ENCODE peak calls at places on chromosomes 12 and 14, in seven cellular contexts. Y is tibial nerve, O is ACHN, G is myocyte, F is NCI-H1417, E is NCI-H2029 treated with DMSO at 0.1 percent for 48 hours, Q is body of pancreas. U is an unnamed sample.
A peak's percentile ranks its signal among the peaks of the same experiment; 100 is the strongest.

GRCh38 chr12:113070117-113070906 is 13.8 kb downstream of the DTX1 start:
- DNase-seq in Y (no peak), O (no peak), G (no peak), F (no peak), E (no peak), Q (peak; percentile 45), U (no peak)

GRCh38 chr14:38366374-38366773 is 110.5 kb upstream of the CLEC14A start:
- DNase-seq in Y (no peak), O (no peak), G (no peak), F (no peak), E (no peak), Q (no peak), U (no peak)

GRCh38 chr12:50786498-50787231 is 22.8 kb downstream of the ATF1 start:
- DNase-seq in Y (no peak), O (peak; percentile 76), G (peak; percentile 83), F (no peak), E (peak; percentile 53), Q (no peak), U (peak; percentile 91)

GRCh38 chr12:3076730-3077571 is at the start of gene TSPAN9:
- DNase-seq in Y (peak; percentile 62), O (peak; percentile 86), G (peak; percentile 66), F (peak; percentile 82), E (peak; percentile 61), Q (peak; percentile 88), U (peak; percentile 86)

GRCh38 chr12:50257226-50258166 is 25.8 kb downstream of the LIMA1 start:
- DNase-seq in Y (peak; percentile 88), O (no peak), G (peak; percentile 62), F (peak; percentile 31), E (peak; percentile 40), Q (peak; percentile 41), U (no peak)

GRCh38 chr14:93045211-93045674 is 70.5 kb downstream of the ITPK1 start:
- DNase-seq in Y (no peak), O (no peak), G (peak; percentile 85), F (peak; percentile 83), E (no peak), Q (no peak), U (no peak)

GRCh38 chr12:79873223-79873622 is 61.7 kb downstream of the PPP1R12A start:
- DNase-seq in Y (no peak), O (no peak), G (no peak), F (no peak), E (no peak), Q (no peak), U (no peak)

GRCh38 chr14:24119691-24120090 is 4.9 kb upstream of the NRL start:
- DNase-seq in Y (no peak), O (no peak), G (no peak), F (no peak), E (no peak), Q (no peak), U (no peak)

GRCh38 chr14:28577711-28578131 is 188.9 kb upstream of the FOXG1 start:
- DNase-seq in Y (no peak), O (no peak), G (peak; percentile 67), F (no peak), E (no peak), Q (no peak), U (peak; percentile 26)

GRCh38 chr12:82993610-82994009 is 306.9 kb downstream of the TMTC2 start:
- DNase-seq in Y (no peak), O (no peak), G (no peak), F (no peak), E (no peak), Q (no peak), U (no peak)